ENCODE peak calls at places on chromosomes 12 and 14, in six cellular contexts. C is ascending aorta, Q is BJ, B is lower lobe of right lung, N is tibial artery, T is brain microvascular endothelial cell. K is an unnamed sample.

GRCh38 chr12:49703647-49704137 is 3.5 kb downstream of the FMNL3 start:
- DNase-seq in N (no peak), Q (no peak), C (no peak), T (peak), B (no peak), K (no peak)

GRCh38 chr12:25135531-25136154 is 59.3 kb downstream of the DNAI7 start:
- DNase-seq in C (no peak), B (no peak), T (no peak), N (no peak), Q (no peak), K (no peak)

GRCh38 chr14:101478096-101478495 is 83.2 kb upstream of the DIO3 start:
- DNase-seq in Q (no peak), T (no peak), N (peak), B (no peak), C (peak), K (peak)

GRCh38 chr12:68587448-68587873 is 23.2 kb upstream of the RAP1B start:
- DNase-seq in C (no peak), T (no peak), B (no peak), Q (no peak), N (no peak), K (no peak)

GRCh38 chr12:31923063-31923412 is 36.2 kb upstream of the RESF1 start:
- DNase-seq in Q (no peak), T (peak), N (no peak), C (no peak), B (no peak), K (no peak)

GRCh38 chr12:13165578-13166120 is 30.9 kb upstream of the EMP1 start:
- DNase-seq in Q (no peak), C (peak), T (peak), N (peak), B (peak), K (no peak)

GRCh38 chr14:34424488-34424887 is 37.6 kb downstream of the SPTSSA start:
- DNase-seq in C (no peak), Q (no peak), T (no peak), N (no peak), B (no peak), K (no peak)

GRCh38 chr12:27573972-27574371 is 50.0 kb downstream of the PPFIBP1 start:
- DNase-seq in N (no peak), Q (peak), T (peak), C (no peak), B (no peak), K (no peak)

GRCh38 chr12:82019533-82019932 is 260.4 kb upstream of the PPFIA2 start:
- DNase-seq in C (no peak), T (no peak), N (no peak), B (no peak), Q (no peak), K (no peak)

GRCh38 chr12:124786065-124786964 is 77.3 kb downstream of the SCARB1 start:
- DNase-seq in T (peak), C (peak), N (peak), B (peak), Q (no peak), K (no peak)

GRCh38 chr14:105857816-105858675 is 331.7 kb downstream of the TMEM121 start:
- DNase-seq in C (no peak), Q (no peak), N (peak), B (peak), T (no peak), K (peak)

GRCh38 chr12:72273851-72274284 is 1.7 kb downstream of the TRHDE start:
- DNase-seq in C (no peak), Q (no peak), B (no peak), T (no peak), N (no peak), K (peak)
- H3K4me3 ChIP-seq in C (peak), Q (peak), B (peak), T (peak), N (peak), K (peak)

DNA sequence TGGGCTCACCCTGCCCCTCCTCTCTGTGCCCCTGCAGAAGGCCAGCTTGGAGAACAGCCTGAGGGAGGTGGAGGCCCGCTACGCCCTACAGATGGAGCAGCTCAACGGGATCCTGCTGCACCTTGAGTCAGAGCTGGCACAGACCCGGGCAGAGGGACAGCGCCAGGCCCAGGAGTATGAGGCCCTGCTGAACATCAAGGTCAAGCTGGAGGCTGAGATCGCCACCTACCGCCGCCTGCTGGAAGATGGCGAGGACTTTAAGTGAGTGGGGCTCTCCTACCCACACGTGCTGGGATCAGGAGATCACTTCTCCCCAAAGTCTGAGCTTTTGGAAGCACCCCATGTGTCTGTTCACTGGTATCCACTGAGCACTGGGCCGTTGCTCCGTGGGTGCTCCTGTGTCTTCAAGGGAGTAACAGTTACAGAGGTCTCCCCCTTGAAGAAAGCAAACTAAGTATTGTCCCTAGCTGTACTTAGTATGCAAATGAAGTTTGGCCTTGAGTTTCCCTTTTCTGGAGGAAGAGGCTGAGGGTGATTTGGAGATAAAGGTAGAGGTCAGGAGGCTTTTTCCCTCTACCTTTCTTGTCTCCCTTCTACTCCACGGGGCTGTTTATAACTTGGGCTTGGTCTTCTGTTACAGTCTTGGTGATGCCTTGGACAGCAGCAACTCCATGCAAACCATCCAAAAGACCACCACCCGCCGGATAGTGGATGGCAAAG is 3.3 kb downstream of the KRT18 start:
- DNase-seq in T (no peak), C (no peak), Q (no peak), N (no peak), B (peak), K (no peak)
- TF ChIP-seq CTCF in T (peak), C (no peak), Q (no peak), N (no peak), B (peak), K (no peak)

DNA sequence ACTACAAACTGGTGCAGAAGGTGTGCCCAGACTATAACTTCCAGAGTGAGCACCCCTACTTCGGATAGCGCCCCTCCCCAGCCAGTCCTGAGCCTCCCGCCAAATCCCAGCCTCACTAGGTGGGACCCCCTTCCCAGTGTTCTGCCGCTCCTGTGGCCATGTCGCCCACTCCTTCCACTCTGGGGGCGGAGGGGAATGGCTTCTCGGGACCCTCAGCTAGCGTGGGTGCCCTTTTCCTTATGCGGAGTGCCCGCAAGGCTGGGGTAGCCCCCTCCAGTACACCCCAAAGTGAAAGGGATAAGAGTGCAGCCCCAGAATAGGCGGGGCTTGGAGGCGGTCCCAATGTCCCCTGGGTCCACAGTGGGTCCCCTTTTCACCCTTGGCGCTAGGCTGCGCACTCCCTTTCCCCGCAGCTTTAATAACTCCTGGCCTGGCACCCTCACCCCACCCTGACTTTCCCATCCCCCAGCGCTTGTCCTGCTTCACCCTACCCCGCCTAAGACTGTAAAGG is 3.8 kb upstream of the SHMT2 start:
- DNase-seq in C (no peak), Q (no peak), B (no peak), N (no peak), T (no peak), K (no peak)
- H3K4me3 ChIP-seq in C (no peak), Q (no peak), B (no peak), N (no peak), T (no peak), K (no peak)

DNA sequence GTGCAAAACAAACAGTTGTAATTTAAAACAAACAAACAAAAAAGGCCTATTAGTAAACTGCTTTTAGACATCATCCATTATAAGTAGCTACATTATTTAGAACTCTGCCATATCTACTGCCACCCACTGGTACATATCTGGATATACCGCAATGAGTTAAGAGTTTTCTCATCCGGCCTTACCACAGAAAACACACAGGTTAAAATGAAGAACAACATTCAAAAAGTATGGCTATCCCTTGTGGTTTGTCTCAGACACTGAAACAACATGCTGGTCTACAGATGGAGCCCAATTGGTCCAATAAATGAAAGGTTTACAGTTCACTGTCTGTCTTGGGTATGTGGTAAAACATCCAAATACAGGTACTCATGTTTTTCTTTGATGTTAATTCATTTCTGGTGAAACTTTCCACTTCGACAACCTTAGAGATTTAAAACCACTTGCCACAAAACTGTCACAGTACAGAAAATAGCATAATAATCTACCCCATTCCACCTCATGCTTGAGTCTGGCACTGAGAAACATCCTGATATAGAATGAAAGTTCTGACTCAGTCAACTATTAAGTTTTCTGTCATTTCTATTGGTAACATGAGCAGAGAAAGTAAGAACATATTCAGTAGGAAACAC is 354.3 kb downstream of the CEP128 start:
- DNase-seq in B (no peak), C (no peak), N (no peak), T (peak), Q (no peak), K (no peak)
- TF ChIP-seq CTCF in B (peak), C (no peak), N (peak), T (peak), Q (peak), K (peak)

DNA sequence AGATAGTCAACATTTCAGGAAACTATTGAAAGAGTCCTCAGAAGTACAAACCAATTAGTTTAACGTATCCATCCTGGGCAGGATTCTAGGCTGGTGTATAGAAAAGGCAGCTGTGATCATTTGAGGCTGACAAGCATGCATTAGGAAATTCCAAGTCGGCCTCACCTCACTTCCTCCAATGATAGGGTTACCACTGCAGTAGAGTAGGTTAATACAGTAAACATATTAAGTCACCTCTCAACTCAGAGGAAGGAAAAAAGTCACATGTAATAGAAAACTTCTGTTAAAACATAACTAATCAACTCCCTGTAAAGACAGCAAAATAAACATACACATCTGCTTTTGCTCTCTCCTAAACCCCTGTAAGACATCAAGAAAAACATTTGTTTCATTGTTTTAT is 33.5 kb downstream of the MED13L start:
- DNase-seq in T (no peak), B (no peak), N (no peak), C (no peak), Q (no peak), K (no peak)
- H3K4me3 ChIP-seq in T (no peak), B (no peak), N (no peak), C (no peak), Q (no peak), K (no peak)

DNA sequence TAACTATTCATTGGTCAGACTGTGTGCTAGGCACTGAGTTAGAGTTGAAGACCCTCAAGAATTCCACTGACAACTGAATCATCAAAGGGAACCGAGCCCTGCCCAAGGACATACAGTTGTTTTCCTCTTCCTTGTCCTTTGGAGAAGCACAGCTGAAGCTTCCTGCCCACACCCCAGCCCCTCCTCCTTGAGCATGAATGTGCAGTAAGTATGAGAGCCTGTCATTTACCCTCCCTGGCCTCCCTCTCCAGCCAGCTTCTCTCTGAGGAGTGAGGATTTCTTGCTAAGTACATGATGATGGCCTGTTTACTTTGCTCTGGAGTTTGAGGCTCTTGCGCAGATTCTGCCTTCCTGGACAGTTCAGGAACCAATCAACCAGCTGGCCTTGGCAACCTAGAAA is 235.2 kb downstream of the CACNA1C start:
- DNase-seq in N (peak), B (no peak), T (no peak), Q (no peak), C (peak), K (peak)
- TF ChIP-seq CTCF in N (no peak), B (no peak), T (no peak), Q (no peak), C (no peak), K (no peak)

K was measured in coronary artery.